ENCODE peak calls at places on chromosomes 11 and 22, in ten cellular contexts. L is DMS153; J is stimulated activated effector memory CD8-positive, alpha-beta T cell treated with anti-CD3 and anti-CD28 coated beads, Interleukin-12 subunit alpha, Interleukin-12 subunit beta, amount 100 ng/mL, for 72 hours; M is CD4-positive, alpha-beta memory T cell; U is T-helper 1 cell; K is hypothalamus; F is stimulated activated CD4-positive, alpha-beta T cell treated with anti-CD3 and anti-CD28 coated beads, TNF-alpha, amount 100 ng/mL, for 1 hour; A is BE2C; I is WTC11; B is KG1. T is an unnamed sample.

GRCh38 chr22:40463727-40464126 is 93.3 kb downstream of the SGSM3 start:
- DNase-seq in I (no peak), U (no peak), J (no peak), A (no peak), K (no peak), F (no peak), L (no peak), M (peak), B (peak), T (no peak)

GRCh38 chr11:59668188-59668949 is 468 bp downstream of the PATL1 start:
- DNase-seq in M (no peak), I (peak), F (peak), J (no peak), A (peak), U (peak), K (no peak), B (no peak), L (no peak), T (no peak)

GRCh38 chr11:128419012-128419767 is 168.2 kb downstream of the ETS1 start:
- DNase-seq in J (no peak), A (no peak), L (no peak), M (no peak), F (no peak), B (no peak), K (no peak), U (no peak), I (no peak), T (no peak)

GRCh38 chr22:29128891-29129643 is 56.2 kb downstream of the KREMEN1 start:
- DNase-seq in U (no peak), B (no peak), J (no peak), I (no peak), F (no peak), M (no peak), A (no peak), L (no peak), K (no peak), T (no peak)

GRCh38 chr22:43205261-43205691 is 18.3 kb upstream of the TTLL12 start:
- DNase-seq in L (no peak), J (no peak), B (no peak), K (no peak), F (no peak), M (peak), A (no peak), U (no peak), I (no peak), T (no peak)

GRCh38 chr22:39802682-39803081 is 90.9 kb downstream of the ENTHD1 start:
- DNase-seq in M (no peak), J (no peak), B (no peak), I (no peak), F (no peak), L (no peak), U (no peak), K (no peak), A (no peak), T (no peak)

GRCh38 chr11:11218287-11218986 is 134.6 kb downstream of the CSNK2A3 start:
- DNase-seq in A (no peak), I (no peak), L (no peak), K (no peak), U (no peak), B (no peak), M (no peak), J (no peak), F (no peak), T (no peak)

GRCh38 chr11:2788751-2789140 is 89.0 kb upstream of the KCNQ1OT1 start:
- DNase-seq in L (no peak), U (peak), I (peak), F (no peak), K (no peak), M (no peak), B (no peak), A (no peak), J (no peak), T (no peak)

GRCh38 chr11:87405843-87406242 is 368.1 kb downstream of the TMEM135 start:
- DNase-seq in K (no peak), M (no peak), J (no peak), F (no peak), I (no peak), A (no peak), B (no peak), U (no peak), L (no peak), T (no peak)

GRCh38 chr11:76808158-76808557 is 25.0 kb downstream of the TSKU start:
- DNase-seq in K (no peak), A (no peak), I (no peak), M (no peak), F (no peak), B (no peak), J (no peak), U (no peak), L (no peak), T (no peak)

GRCh38 chr11:1196516-1197391 is 26.1 kb upstream of the MUC5B start:
- DNase-seq in J (no peak), B (no peak), M (no peak), F (no peak), U (peak), L (no peak), I (peak), K (no peak), A (no peak), T (no peak)

GRCh38 chr11:65355013-65355775 is 643 bp downstream of the TIGD3 start:
- DNase-seq in A (peak), M (peak), B (peak), J (peak), U (peak), F (peak), L (no peak), K (no peak), I (peak), T (no peak)

GRCh38 chr11:128222245-128222959 is 365.0 kb downstream of the ETS1 start:
- DNase-seq in M (no peak), B (no peak), U (no peak), J (no peak), L (no peak), F (no peak), A (no peak), K (no peak), I (no peak), T (no peak)

GRCh38 chr22:28116261-28116673 is 197.2 kb upstream of the PITPNB start:
- DNase-seq in U (no peak), B (no peak), J (no peak), A (no peak), I (no peak), M (no peak), F (no peak), K (no peak), L (no peak), T (peak)

GRCh38 chr11:104870910-104871309 is 27.4 kb downstream of the CASP12 start:
- DNase-seq in F (no peak), U (no peak), A (no peak), I (no peak), K (no peak), M (no peak), J (no peak), B (no peak), L (no peak), T (no peak)

GRCh38 chr11:120652705-120653335 is 141.3 kb downstream of the GRIK4 start:
- DNase-seq in M (no peak), I (no peak), B (no peak), A (no peak), U (no peak), K (no peak), J (no peak), L (no peak), F (no peak), T (no peak)

GRCh38 chr11:100677796-100678195 is 9.3 kb upstream of the ARHGAP42 start:
- DNase-seq in K (no peak), M (no peak), J (no peak), B (no peak), U (no peak), I (no peak), L (no peak), F (no peak), A (no peak), T (no peak)

GRCh38 chr11:94740975-94741707 is 27.0 kb upstream of the AMOTL1 start:
- DNase-seq in B (peak), M (no peak), L (peak), F (no peak), A (peak), I (peak), J (no peak), U (no peak), K (no peak), T (peak)

GRCh38 chr22:39296981-39297489 is 22.4 kb downstream of the RPL3 start:
- DNase-seq in A (no peak), J (no peak), K (no peak), I (no peak), M (no peak), F (no peak), B (no peak), L (no peak), U (no peak), T (no peak)

GRCh38 chr11:34356918-34357645 is 728 bp downstream of the ABTB2 start:
- DNase-seq in J (peak), I (peak), F (peak), B (peak), M (peak), L (no peak), A (peak), U (peak), K (peak), T (no peak)

GRCh38 chr11:55342901-55343300 is at the start of gene OR4A16:
- DNase-seq in F (no peak), M (no peak), B (no peak), J (no peak), L (no peak), I (no peak), K (no peak), A (no peak), U (no peak), T (no peak)

GRCh38 chr22:30604723-30605122 is 2.3 kb upstream of the TCN2 start:
- DNase-seq in J (no peak), U (no peak), M (no peak), B (no peak), A (no peak), K (no peak), F (no peak), L (no peak), I (no peak), T (no peak)

GRCh38 chr11:92357344-92357743 is 132.7 kb downstream of the FAT3 start:
- DNase-seq in J (no peak), L (no peak), U (no peak), I (no peak), B (no peak), A (no peak), F (no peak), K (no peak), M (no peak), T (no peak)

GRCh38 chr22:38513063-38513462 is 7.0 kb upstream of the DDX17 start:
- DNase-seq in J (no peak), L (peak), K (no peak), F (no peak), M (no peak), U (no peak), A (peak), B (peak), I (peak), T (no peak)

T was measured in keratinocyte.